ENCODE peak calls at places on chromosomes 11 and 22, in five cellular contexts. L is fibroblast of mammary gland, J is choroid plexus epithelial cell, U is AG10803, V is lower lobe of right lung. T is an unnamed sample.

GRCh38 chr11:65718964-65719492 is 1.6 kb downstream of the RNASEH2C start:
- DNase-seq in L (peak), J (peak), U (peak), V (no peak), T (peak)

GRCh38 chr22:31920306-31920705 is 24.0 kb upstream of the YWHAH start:
- DNase-seq in L (no peak), J (no peak), U (no peak), V (no peak), T (no peak)

GRCh38 chr11:65574147-65574962 is 1.5 kb upstream of the EHBP1L1 start:
- DNase-seq in L (peak), J (peak), U (peak), V (peak), T (peak)

GRCh38 chr22:40462195-40462988 is 92.0 kb downstream of the SGSM3 start:
- DNase-seq in L (no peak), J (no peak), U (no peak), V (no peak), T (no peak)

GRCh38 chr11:111730871-111731591 is 35.2 kb downstream of the PPP2R1B start:
- DNase-seq in L (no peak), J (peak), U (peak), V (no peak), T (no peak)

GRCh38 chr11:8079111-8079675 is 1.8 kb upstream of the TUB start:
- DNase-seq in L (no peak), J (no peak), U (no peak), V (no peak), T (no peak)

GRCh38 chr11:79623375-79623774 is 182.5 kb upstream of the TENM4 start:
- DNase-seq in L (no peak), J (no peak), U (no peak), V (no peak), T (no peak)

GRCh38 chr11:108203075-108203474 is 19.4 kb downstream of the NPAT start:
- DNase-seq in L (no peak), J (no peak), U (no peak), V (no peak), T (no peak)

GRCh38 chr22:24985824-24986214 is 33.3 kb downstream of the KIAA1671 start:
- DNase-seq in L (peak), J (peak), U (peak), V (no peak), T (no peak)

GRCh38 chr11:9060700-9061111 is 30.7 kb downstream of the SCUBE2 start:
- DNase-seq in L (peak), J (peak), U (no peak), V (no peak), T (no peak)

GRCh38 chr11:17403977-17404759 is 15.7 kb upstream of the KCNJ11 start:
- DNase-seq in L (peak), J (no peak), U (peak), V (no peak), T (no peak)

GRCh38 chr22:37182949-37183245 is 5.2 kb downstream of the C1QTNF6 start:
- DNase-seq in L (no peak), J (no peak), U (no peak), V (peak), T (peak)

GRCh38 chr11:13283636-13284035 is 6.0 kb downstream of the BMAL1 start:
- DNase-seq in L (no peak), J (peak), U (no peak), V (no peak), T (no peak)

GRCh38 chr22:49322861-49323622 is 504.6 kb downstream of the BRD1 start:
- DNase-seq in L (no peak), J (no peak), U (no peak), V (peak), T (no peak)

GRCh38 chr11:128772814-128773213 is 78.9 kb downstream of the FLI1 start:
- DNase-seq in L (no peak), J (no peak), U (no peak), V (peak), T (no peak)

GRCh38 chr22:48320048-48320655 is 1507.5 kb downstream of the BRD1 start:
- DNase-seq in L (no peak), J (no peak), U (no peak), V (no peak), T (no peak)

GRCh38 chr11:130573767-130574166 is 125.3 kb downstream of the ADAMTS15 start:
- DNase-seq in L (no peak), J (no peak), U (no peak), V (no peak), T (no peak)

GRCh38 chr22:45804986-45805325 is 133.3 kb downstream of the ATXN10 start:
- DNase-seq in L (peak), J (peak), U (peak), V (no peak), T (no peak)

GRCh38 chr11:46930089-46930488 is 6.5 kb upstream of the CSTPP1 start:
- DNase-seq in L (peak), J (peak), U (peak), V (no peak), T (no peak)

GRCh38 chr11:82869657-82870056 is 30.6 kb downstream of the PRCP start:
- DNase-seq in L (peak), J (no peak), U (peak), V (no peak), T (no peak)

GRCh38 chr11:18522388-18522787 is 4.4 kb downstream of the TSG101 start:
- DNase-seq in L (peak), J (peak), U (peak), V (no peak), T (no peak)

GRCh38 chr22:31853736-31854500 is 90.4 kb upstream of the YWHAH start:
- DNase-seq in L (peak), J (no peak), U (no peak), V (no peak), T (no peak)

GRCh38 chr11:4565371-4565770 is 16.2 kb upstream of the OR52I2 start:
- DNase-seq in L (no peak), J (no peak), U (no peak), V (no peak), T (no peak)

GRCh38 chr11:6315811-6316425 is 4.4 kb downstream of the CAVIN3 start:
- DNase-seq in L (peak), J (peak), U (peak), V (peak), T (peak)

GRCh38 chr11:130785376-130786110 is 130.7 kb downstream of the SNX19 start:
- DNase-seq in L (peak), J (peak), U (peak), V (no peak), T (no peak)

GRCh38 chr11:103272876-103273275 is 163.7 kb downstream of the DYNC2H1 start:
- DNase-seq in L (no peak), J (no peak), U (no peak), V (no peak), T (no peak)

GRCh38 chr22:45450931-45451651 is 37.6 kb downstream of the RIBC2 start:
- DNase-seq in L (peak), J (peak), U (peak), V (no peak), T (no peak)

GRCh38 chr22:48943567-48944432 is 883.9 kb downstream of the BRD1 start:
- DNase-seq in L (no peak), J (no peak), U (peak), V (no peak), T (no peak)

GRCh38 chr22:48245119-48245485 is 1482.7 kb downstream of the TBC1D22A start:
- DNase-seq in L (no peak), J (no peak), U (no peak), V (no peak), T (no peak)

GRCh38 chr11:512895-513595 is 6.0 kb upstream of the RNH1 start:
- DNase-seq in L (no peak), J (no peak), U (no peak), V (no peak), T (no peak)

GRCh38 chr11:9573775-9574555 is 495 bp downstream of the WEE1 start:
- DNase-seq in L (no peak), J (no peak), U (no peak), V (peak), T (peak)

GRCh38 chr22:19724927-19725661 is 1.8 kb downstream of the GP1BB start:
- DNase-seq in L (no peak), J (no peak), U (no peak), V (no peak), T (no peak)

GRCh38 chr22:19722915-19723164 is 499 bp upstream of the GP1BB start:
- DNase-seq in L (no peak), J (no peak), U (no peak), V (no peak), T (no peak)

GRCh38 chr22:19723165-19723989 is at the start of gene GP1BB:
- DNase-seq in L (no peak), J (peak), U (no peak), V (peak), T (peak)

GRCh38 chr22:19722175-19722914 is 994 bp upstream of the GP1BB start:
- DNase-seq in L (no peak), J (no peak), U (no peak), V (no peak), T (peak)

DNA sequence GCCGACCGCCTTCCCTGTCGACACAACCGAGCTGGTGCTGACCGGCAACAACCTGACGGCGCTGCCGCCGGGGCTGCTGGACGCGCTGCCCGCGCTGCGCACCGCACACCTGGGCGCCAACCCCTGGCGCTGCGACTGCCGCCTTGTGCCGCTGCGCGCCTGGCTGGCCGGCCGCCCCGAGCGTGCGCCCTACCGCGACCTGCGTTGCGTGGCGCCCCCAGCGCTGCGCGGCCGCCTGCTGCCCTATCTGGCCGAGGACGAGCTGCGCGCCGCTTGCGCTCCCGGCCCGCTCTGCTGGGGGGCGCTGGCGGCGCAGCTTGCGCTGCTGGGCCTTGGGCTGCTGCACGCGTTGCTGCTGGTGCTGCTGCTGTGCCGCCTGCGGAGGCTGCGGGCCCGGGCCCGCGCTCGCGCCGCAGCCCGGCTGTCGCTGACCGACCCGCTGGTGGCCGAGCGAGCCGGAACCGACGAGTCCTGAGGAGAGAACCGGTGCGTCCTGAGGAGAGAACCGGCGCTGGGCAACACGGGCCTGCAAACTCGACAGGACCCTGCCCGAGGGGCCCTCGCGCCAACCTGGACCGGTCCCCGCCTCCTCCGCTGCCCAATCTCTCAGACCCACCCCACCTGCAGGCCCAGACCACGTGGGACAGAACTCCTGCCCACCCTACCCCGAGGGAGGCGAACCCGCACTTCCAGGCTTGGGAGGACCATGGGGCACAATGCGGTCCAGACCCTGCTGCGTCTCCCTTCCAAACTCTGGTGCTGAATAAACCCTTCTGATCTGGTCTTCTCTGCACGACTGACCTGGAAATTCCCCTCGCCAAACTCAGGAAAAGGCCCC is 870 bp downstream of the GP1BB start:
- DNase-seq in L (peak), J (peak), U (no peak), V (no peak), T (peak)
- TF ChIP-seq CTCF in L (no peak), J (no peak), U (no peak), V (no peak), T (peak)

GRCh38 chr22:42961815-42962214 is 53.1 kb downstream of the PACSIN2 start:
- DNase-seq in L (no peak), J (no peak), U (peak), V (no peak), T (no peak)

GRCh38 chr22:42962295-42963230 is 52.4 kb downstream of the PACSIN2 start:
- DNase-seq in L (no peak), J (no peak), U (peak), V (peak), T (no peak)

GRCh38 chr22:42964994-42965699 is 49.8 kb downstream of the PACSIN2 start:
- DNase-seq in L (peak), J (peak), U (peak), V (no peak), T (no peak)

GRCh38 chr22:42960146-42960509 is 54.8 kb downstream of the PACSIN2 start:
- DNase-seq in L (no peak), J (no peak), U (no peak), V (no peak), T (no peak)

DNA sequence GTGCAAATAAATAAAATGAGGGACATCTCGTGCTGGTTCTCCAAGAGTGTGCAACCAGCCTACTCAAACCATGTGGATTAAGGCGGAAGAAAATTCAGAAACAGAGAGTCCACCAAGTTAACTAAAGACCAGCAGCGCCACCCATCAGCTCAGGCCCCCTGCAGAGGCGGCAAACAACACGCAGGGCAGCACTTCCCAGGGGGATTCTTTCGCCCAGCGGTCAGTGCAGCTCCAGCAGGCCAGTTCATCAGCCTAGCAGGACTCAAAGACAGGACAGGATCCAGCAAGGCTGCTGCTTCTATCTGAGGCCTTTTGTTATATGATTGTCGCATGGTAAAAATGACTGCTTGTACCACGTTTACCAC is 51.7 kb downstream of the PACSIN2 start:
- DNase-seq in L (no peak), J (no peak), U (no peak), V (no peak), T (no peak)
- TF ChIP-seq CTCF in L (no peak), J (no peak), U (no peak), V (no peak), T (no peak)

GRCh38 chr11:2566223-2567025 is 121.6 kb downstream of the KCNQ1 start:
- DNase-seq in L (no peak), J (no peak), U (no peak), V (peak), T (peak)
- TF ChIP-seq CTCF in L (no peak), J (peak), U (no peak), V (no peak), T (no peak)

GRCh38 chr11:66970371-66970807 is 4.7 kb upstream of the C11orf86 start:
- DNase-seq in L (no peak), J (no peak), U (no peak), V (no peak), T (no peak)

GRCh38 chr11:66969584-66970205 is 5.4 kb upstream of the C11orf86 start:
- DNase-seq in L (peak), J (peak), U (peak), V (no peak), T (no peak)

GRCh38 chr11:66966351-66966750 is 8.2 kb upstream of the PC start:
- DNase-seq in L (no peak), J (no peak), U (no peak), V (no peak), T (no peak)

GRCh38 chr11:66970808-66971442 is 4.2 kb upstream of the C11orf86 start:
- DNase-seq in L (peak), J (peak), U (peak), V (no peak), T (no peak)

DNA sequence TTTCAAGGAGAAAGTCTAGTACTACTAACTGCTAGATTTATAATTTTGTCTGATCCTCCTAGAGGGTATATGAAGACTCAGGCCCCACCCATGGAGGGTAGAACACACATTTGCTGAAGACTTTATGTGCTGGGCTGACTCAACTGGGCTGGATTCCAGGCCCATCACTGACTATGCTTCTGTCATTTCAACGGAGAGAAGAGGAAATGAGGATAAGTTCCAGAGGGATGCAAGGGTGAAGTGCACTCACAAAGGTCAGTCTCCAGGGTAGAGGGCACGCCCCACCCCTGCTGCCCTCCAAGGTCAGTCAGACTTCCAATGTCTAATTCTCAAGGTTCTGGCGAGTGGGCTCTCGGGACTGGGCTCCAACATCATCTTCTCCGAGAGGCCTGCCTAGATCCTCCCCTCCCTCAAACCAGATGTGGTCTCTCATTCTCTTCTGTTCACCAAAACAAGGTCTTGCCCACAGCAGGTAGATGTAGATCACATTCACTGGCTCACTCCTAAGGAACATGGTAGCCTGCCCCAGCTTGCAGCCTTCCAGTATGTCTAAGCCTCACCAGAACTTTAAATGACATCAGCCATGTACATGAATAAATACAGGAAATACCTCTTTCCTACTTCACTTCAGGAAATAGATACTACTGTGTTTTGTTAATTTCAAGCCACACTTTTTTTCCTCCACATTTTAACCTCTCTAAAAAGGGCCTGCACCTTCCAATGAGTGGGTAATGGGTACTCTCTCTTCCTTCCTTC is 7.3 kb upstream of the C11orf86 start:
- DNase-seq in L (peak), J (peak), U (peak), V (no peak), T (no peak)
- TF ChIP-seq CTCF in L (no peak), J (no peak), U (no peak), V (no peak), T (no peak)

DNA sequence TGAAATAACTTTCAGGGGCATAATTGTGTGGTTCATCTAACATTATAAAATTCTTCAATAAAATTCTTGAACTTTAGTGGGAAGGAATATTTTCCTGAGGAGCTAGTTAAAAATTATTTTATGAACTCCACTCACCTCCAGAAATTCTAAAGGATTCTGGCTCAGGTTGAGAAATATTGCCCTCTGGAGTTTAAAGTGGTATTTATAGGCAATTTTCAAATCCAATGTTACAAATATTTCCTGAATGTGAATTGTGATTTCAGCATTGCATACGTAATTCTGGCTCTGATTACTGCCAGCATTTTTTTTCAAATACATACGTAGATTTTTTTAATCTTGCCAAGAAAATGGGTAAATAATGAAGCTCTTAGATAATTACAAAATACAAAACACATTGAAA is 598.2 kb upstream of the ANO3 start:
- DNase-seq in L (no peak), J (peak), U (no peak), V (no peak), T (no peak)
- TF ChIP-seq CTCF in L (no peak), J (peak), U (no peak), V (no peak), T (no peak)

GRCh38 chr11:102062106-102062505 is 14.9 kb downstream of the CFAP300 start:
- DNase-seq in L (no peak), J (no peak), U (no peak), V (no peak), T (no peak)

GRCh38 chr11:102064316-102064715 is 17.1 kb downstream of the CFAP300 start:
- DNase-seq in L (no peak), J (no peak), U (no peak), V (no peak), T (no peak)

GRCh38 chr11:102061276-102061675 is 14.0 kb downstream of the CFAP300 start:
- DNase-seq in L (no peak), J (peak), U (no peak), V (no peak), T (no peak)
- TF ChIP-seq CTCF in L (peak), J (peak), U (no peak), V (peak), T (no peak)

GRCh38 chr11:120564573-120565301 is 53.2 kb downstream of the GRIK4 start:
- DNase-seq in L (peak), J (peak), U (peak), V (peak), T (peak)
- TF ChIP-seq CTCF in L (no peak), J (peak), U (peak), V (peak), T (peak)

DNA sequence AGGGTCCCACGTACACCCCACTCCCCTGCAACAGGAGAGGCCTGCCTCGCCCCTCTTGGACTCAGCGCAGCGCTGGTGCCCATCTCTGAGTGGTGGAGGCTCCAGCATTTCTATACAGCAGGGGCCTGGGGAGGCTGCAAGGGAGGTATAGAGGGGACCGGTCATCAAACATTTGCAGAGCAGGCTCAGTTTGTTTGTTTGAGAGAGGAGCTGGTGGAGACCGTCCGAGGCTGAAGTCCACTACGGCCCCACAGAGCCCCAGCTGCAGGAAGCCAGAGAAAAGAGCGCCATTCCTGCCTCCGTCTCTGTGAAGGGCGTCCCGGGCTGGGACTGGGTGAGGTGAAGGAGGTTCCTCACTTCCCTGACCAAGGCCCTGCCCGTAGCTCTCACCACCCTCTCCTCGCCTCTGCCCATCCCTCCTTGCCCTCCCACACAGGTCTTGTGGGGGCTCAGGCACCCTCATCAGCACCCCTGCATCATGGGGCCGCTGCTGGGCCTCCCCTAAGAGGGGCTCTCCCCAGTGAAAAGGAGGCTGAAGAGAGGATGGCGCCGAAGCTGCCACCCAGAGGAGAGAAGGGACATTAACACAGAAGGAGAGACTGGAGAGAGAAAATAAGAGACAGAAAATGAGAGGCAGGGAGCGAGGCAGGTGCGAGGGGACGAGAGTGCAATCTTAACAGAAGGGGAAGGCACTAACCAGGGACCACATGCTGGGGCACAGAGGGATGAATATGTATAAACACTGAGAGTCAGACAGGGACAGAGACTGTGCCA is 24.6 kb downstream of the RPUSD4 start:
- DNase-seq in L (no peak), J (no peak), U (no peak), V (no peak), T (no peak)
- TF ChIP-seq CTCF in L (peak), J (peak), U (peak), V (no peak), T (no peak)

T was measured in glutamatergic neuron.